ENCODE peak calls at places on chromosome 4, in eight cellular contexts. One of them, this sample, is unnamed.
A peak's percentile ranks its signal among the peaks of the same experiment; 100 is the strongest.

GRCh38 chr4:81541546-81541945 is 69.8 kb upstream of the RASGEF1B start:
- DNase-seq in GM19239: no peak
- DNase-seq in activated T-helper 1 cell treated with Interleukin-2 at 50 U/mL for 16 hours: no peak
- DNase-seq in esophagus squamous epithelium: no peak
- DNase-seq in mesenchymal stem cell: no peak
- DNase-seq in AG20443: no peak
- DNase-seq in NCI-H1092 treated with DMSO at 0.1 percent for 48 hours: no peak
- DNase-seq in HS-5: no peak
- DNase-seq in this sample: no peak

GRCh38 chr4:124596811-124597210 is 115.7 kb downstream of the ANKRD50 start:
- DNase-seq in AG20443: no peak
- DNase-seq in activated T-helper 1 cell treated with Interleukin-2 at 50 U/mL for 16 hours: no peak
- DNase-seq in mesenchymal stem cell: no peak
- DNase-seq in esophagus squamous epithelium: no peak
- DNase-seq in GM19239: no peak
- DNase-seq in NCI-H1092 treated with DMSO at 0.1 percent for 48 hours: no peak
- DNase-seq in HS-5: no peak
- DNase-seq in this sample: no peak

GRCh38 chr4:120055167-120055566 is 11.5 kb downstream of the MAD2L1 start:
- DNase-seq in activated T-helper 1 cell treated with Interleukin-2 at 50 U/mL for 16 hours: no peak
- DNase-seq in NCI-H1092 treated with DMSO at 0.1 percent for 48 hours: no peak
- DNase-seq in AG20443: no peak
- DNase-seq in esophagus squamous epithelium: no peak
- DNase-seq in HS-5: no peak
- DNase-seq in GM19239: no peak
- DNase-seq in mesenchymal stem cell: peak; percentile 68
- DNase-seq in this sample: no peak

GRCh38 chr4:75729836-75730235 is 5.5 kb downstream of the USO1 start:
- DNase-seq in NCI-H1092 treated with DMSO at 0.1 percent for 48 hours: no peak
- DNase-seq in esophagus squamous epithelium: no peak
- DNase-seq in activated T-helper 1 cell treated with Interleukin-2 at 50 U/mL for 16 hours: no peak
- DNase-seq in mesenchymal stem cell: no peak
- DNase-seq in AG20443: no peak
- DNase-seq in GM19239: no peak
- DNase-seq in HS-5: no peak
- DNase-seq in this sample: no peak

GRCh38 chr4:61638600-61638999 is 438.5 kb downstream of the ADGRL3 start:
- DNase-seq in esophagus squamous epithelium: no peak
- DNase-seq in GM19239: no peak
- DNase-seq in activated T-helper 1 cell treated with Interleukin-2 at 50 U/mL for 16 hours: no peak
- DNase-seq in mesenchymal stem cell: peak; percentile 86
- DNase-seq in HS-5: no peak
- DNase-seq in NCI-H1092 treated with DMSO at 0.1 percent for 48 hours: no peak
- DNase-seq in AG20443: no peak
- DNase-seq in this sample: peak; percentile 65

GRCh38 chr4:152464030-152464823 is 71.7 kb downstream of the FBXW7 start:
- DNase-seq in NCI-H1092 treated with DMSO at 0.1 percent for 48 hours: no peak
- DNase-seq in AG20443: no peak
- DNase-seq in activated T-helper 1 cell treated with Interleukin-2 at 50 U/mL for 16 hours: no peak
- DNase-seq in mesenchymal stem cell: no peak
- DNase-seq in esophagus squamous epithelium: no peak
- DNase-seq in GM19239: no peak
- DNase-seq in HS-5: no peak
- DNase-seq in this sample: peak; percentile 55

GRCh38 chr4:168712316-168712855 is 215.5 kb downstream of the PALLD start:
- DNase-seq in HS-5: no peak
- DNase-seq in AG20443: no peak
- DNase-seq in activated T-helper 1 cell treated with Interleukin-2 at 50 U/mL for 16 hours: no peak
- DNase-seq in NCI-H1092 treated with DMSO at 0.1 percent for 48 hours: no peak
- DNase-seq in esophagus squamous epithelium: no peak
- DNase-seq in GM19239: no peak
- DNase-seq in mesenchymal stem cell: no peak
- DNase-seq in this sample: no peak

GRCh38 chr4:112927544-112927943 is 121.9 kb upstream of the ANK2 start:
- DNase-seq in mesenchymal stem cell: peak; percentile 59
- DNase-seq in NCI-H1092 treated with DMSO at 0.1 percent for 48 hours: no peak
- DNase-seq in GM19239: no peak
- DNase-seq in activated T-helper 1 cell treated with Interleukin-2 at 50 U/mL for 16 hours: no peak
- DNase-seq in HS-5: no peak
- DNase-seq in AG20443: no peak
- DNase-seq in esophagus squamous epithelium: no peak
- DNase-seq in this sample: no peak

GRCh38 chr4:40199999-40200880 is 3.4 kb downstream of the RHOH start:
- DNase-seq in mesenchymal stem cell: peak; percentile 61
- DNase-seq in GM19239: no peak
- DNase-seq in HS-5: no peak
- DNase-seq in esophagus squamous epithelium: no peak
- DNase-seq in activated T-helper 1 cell treated with Interleukin-2 at 50 U/mL for 16 hours: no peak
- DNase-seq in NCI-H1092 treated with DMSO at 0.1 percent for 48 hours: no peak
- DNase-seq in AG20443: no peak
- DNase-seq in this sample: peak; percentile 96

GRCh38 chr4:74969507-74970474 is 36.9 kb downstream of the PARM1 start:
- DNase-seq in HS-5: no peak
- DNase-seq in esophagus squamous epithelium: no peak
- DNase-seq in AG20443: no peak
- DNase-seq in activated T-helper 1 cell treated with Interleukin-2 at 50 U/mL for 16 hours: no peak
- DNase-seq in GM19239: no peak
- DNase-seq in mesenchymal stem cell: no peak
- DNase-seq in NCI-H1092 treated with DMSO at 0.1 percent for 48 hours: no peak
- DNase-seq in this sample: no peak

GRCh38 chr4:150982557-150983233 is 32.4 kb downstream of the LRBA start:
- DNase-seq in mesenchymal stem cell: peak; percentile 68
- DNase-seq in GM19239: no peak
- DNase-seq in esophagus squamous epithelium: no peak
- DNase-seq in AG20443: peak; percentile 12
- DNase-seq in activated T-helper 1 cell treated with Interleukin-2 at 50 U/mL for 16 hours: no peak
- DNase-seq in HS-5: no peak
- DNase-seq in NCI-H1092 treated with DMSO at 0.1 percent for 48 hours: no peak
- DNase-seq in this sample: no peak

GRCh38 chr4:156778093-156778492 is 193.5 kb downstream of the PDGFC start:
- DNase-seq in NCI-H1092 treated with DMSO at 0.1 percent for 48 hours: no peak
- DNase-seq in GM19239: no peak
- DNase-seq in esophagus squamous epithelium: no peak
- DNase-seq in AG20443: peak; percentile 18
- DNase-seq in activated T-helper 1 cell treated with Interleukin-2 at 50 U/mL for 16 hours: no peak
- DNase-seq in HS-5: no peak
- DNase-seq in mesenchymal stem cell: peak; percentile 60
- DNase-seq in this sample: no peak

GRCh38 chr4:41024556-41025491 is 189.5 kb downstream of the APBB2 start:
- DNase-seq in GM19239: no peak
- DNase-seq in esophagus squamous epithelium: no peak
- DNase-seq in NCI-H1092 treated with DMSO at 0.1 percent for 48 hours: no peak
- DNase-seq in activated T-helper 1 cell treated with Interleukin-2 at 50 U/mL for 16 hours: no peak
- DNase-seq in AG20443: no peak
- DNase-seq in mesenchymal stem cell: no peak
- DNase-seq in HS-5: no peak
- DNase-seq in this sample: no peak

This sample was measured in MV-4-11.